ENCODE peak calls at places on chromosomes 16 and 17, in four cellular contexts. T is AG04450, Q is ovary, W is Peyer's patch. E is an unnamed sample. For H3K27me3, the result is how much of the 10 kb centered on the place peaks cover.

GRCh38 chr17:3976675-3977171 is 12.5 kb upstream of the ATP2A3 start:
- DNase-seq in T (no peak), Q (peak), W (no peak), E (peak)

GRCh38 chr17:27206447-27206846 is 87.5 kb upstream of the WSB1 start:
- DNase-seq in T (no peak), Q (no peak), W (no peak), E (no peak)

GRCh38 chr17:48127371-48128051 is 19.9 kb downstream of the SNX11 start:
- DNase-seq in T (no peak), Q (no peak), W (no peak), E (no peak)

GRCh38 chr17:7561589-7562207 is at the start of gene SENP3:
- DNase-seq in T (peak), Q (peak), W (peak), E (peak)

GRCh38 chr16:83701494-83701893 is 106.3 kb upstream of the HSBP1 start:
- DNase-seq in T (peak), Q (no peak), W (no peak), E (no peak)

GRCh38 chr16:64417711-64418227 is 704.1 kb downstream of the CDH11 start:
- DNase-seq in T (no peak), Q (no peak), W (no peak), E (no peak)

GRCh38 chr16:27449434-27450188 is 47.6 kb downstream of the IL21R start:
- DNase-seq in T (no peak), Q (no peak), W (peak), E (no peak)

GRCh38 chr17:28346746-28347246 is 10.5 kb downstream of the POLDIP2 start:
- DNase-seq in T (no peak), Q (peak), W (no peak), E (no peak)

GRCh38 chr17:259341-259976 is 78.0 kb upstream of the DOC2B start:
- DNase-seq in T (no peak), Q (peak), W (peak), E (no peak)

GRCh38 chr17:62641101-62641500 is 13.6 kb downstream of the MRC2 start:
- DNase-seq in T (no peak), Q (peak), W (no peak), E (no peak)

GRCh38 chr17:81400154-81400938 is 5.1 kb downstream of the BAHCC1 start:
- DNase-seq in T (no peak), Q (peak), W (no peak), E (peak)

GRCh38 chr16:66176731-66177130 is 189.8 kb upstream of the CDH5 start:
- DNase-seq in T (no peak), Q (no peak), W (no peak), E (no peak)

GRCh38 chr16:847681-848445 is 47.3 kb upstream of the GNG13 start:
- DNase-seq in T (no peak), Q (no peak), W (no peak), E (no peak)

GRCh38 chr16:58970775-58971174 is 236.7 kb upstream of the GOT2 start:
- DNase-seq in T (no peak), Q (no peak), W (no peak), E (no peak)

GRCh38 chr16:1143761-1144450 is 9.0 kb upstream of the CACNA1H start:
- DNase-seq in T (no peak), Q (peak), W (no peak), E (no peak)

GRCh38 chr17:31054761-31055160 is 40.0 kb upstream of the NF1 start:
- DNase-seq in T (no peak), Q (no peak), W (no peak), E (no peak)

GRCh38 chr17:79806863-79807720 is 10.2 kb upstream of the CBX8 start:
- DNase-seq in T (no peak), Q (no peak), W (no peak), E (no peak)

GRCh38 chr17:28125530-28126382 is 83.3 kb downstream of the NLK start:
- DNase-seq in T (no peak), Q (no peak), W (no peak), E (no peak)

GRCh38 chr17:28958820-28959455 is 7.6 kb upstream of the PHF12 start:
- DNase-seq in T (no peak), Q (peak), W (no peak), E (no peak)

GRCh38 chr17:28563475-28563874 is 7.8 kb downstream of the PIGS start:
- DNase-seq in T (no peak), Q (no peak), W (no peak), E (no peak)

GRCh38 chr17:30780343-30780742 is 44.1 kb downstream of the CRLF3 start:
- DNase-seq in T (no peak), Q (no peak), W (no peak), E (no peak)

GRCh38 chr17:63477471-63478440 is 895 bp downstream of the ACE start:
- DNase-seq in T (no peak), Q (no peak), W (no peak), E (no peak)

GRCh38 chr16:85321856-85322271 is 209.6 kb upstream of the CIBAR2 start:
- DNase-seq in T (peak), Q (peak), W (peak), E (peak)

GRCh38 chr16:57044931-57045693 is 47.3 kb upstream of the CPNE2 start:
- DNase-seq in T (peak), Q (no peak), W (no peak), E (no peak)

GRCh38 chr16:57041182-57042156 is 50.9 kb upstream of the CPNE2 start:
- DNase-seq in T (no peak), Q (no peak), W (peak), E (no peak)

GRCh38 chr16:57043248-57043647 is 49.1 kb upstream of the CPNE2 start:
- DNase-seq in T (no peak), Q (no peak), W (peak), E (no peak)

GRCh38 chr16:57039148-57039812 is 49.9 kb downstream of the NLRC5 start:
- DNase-seq in T (peak), Q (no peak), W (peak), E (no peak)

GRCh38 chr16:57042157-57043111 is 49.9 kb upstream of the CPNE2 start:
- DNase-seq in T (no peak), Q (no peak), W (peak), E (no peak)
- H3K27ac ChIP-seq in T (no peak), Q (no peak), W (peak), E (peak)

GRCh38 chr16:23074423-23074822 is 74.8 kb downstream of the USP31 start:
- DNase-seq in T (no peak), Q (no peak), W (no peak), E (peak)
- TF ChIP-seq CTCF in T (no peak), Q (no peak), W (no peak), E (no peak)

DNA sequence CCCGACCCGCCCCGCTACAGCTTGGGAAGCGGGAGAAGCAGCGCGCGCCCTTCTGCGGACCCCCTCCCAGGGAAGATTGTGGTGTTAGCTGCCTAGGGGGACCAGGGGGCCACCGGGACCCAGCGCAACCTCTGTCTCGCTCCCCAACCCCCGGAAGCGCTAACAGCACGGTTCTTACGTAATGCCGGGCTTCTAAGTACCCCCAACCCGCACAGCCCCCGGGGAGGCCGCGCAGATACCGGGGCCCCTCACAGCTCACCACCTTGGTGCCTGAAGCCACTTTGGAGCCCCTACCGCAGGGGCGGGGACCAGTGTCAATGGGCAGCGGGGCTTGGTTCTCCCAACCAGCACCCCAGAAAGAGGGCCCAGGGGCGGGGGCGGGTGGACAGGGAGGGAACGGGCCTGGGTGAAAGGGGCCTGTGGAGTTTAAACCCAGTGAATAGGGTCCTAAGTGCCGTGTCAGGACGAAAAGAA is 348 bp downstream of the MPP2 start:
- DNase-seq in T (no peak), Q (peak), W (no peak), E (no peak)
- H3K27me3 ChIP-seq in T (under half), Q (under half), W (under half), E (under half)

GRCh38 chr17:74297941-74298340 is 23.9 kb downstream of the DNAI2 start:
- DNase-seq in T (no peak), Q (no peak), W (no peak), E (no peak)
- H3K27ac ChIP-seq in T (no peak), Q (no peak), W (no peak), E (no peak)

GRCh38 chr16:9050102-9050830 is 41.2 kb upstream of the HAPSTR1 start:
- DNase-seq in T (no peak), Q (no peak), W (no peak), E (no peak)
- TF ChIP-seq CTCF in T (peak), Q (no peak), W (no peak), E (no peak)

GRCh38 chr17:36657763-36658490 is 56.5 kb downstream of the MRM1 start:
- DNase-seq in T (no peak), Q (no peak), W (no peak), E (no peak)

GRCh38 chr17:36661688-36662087 is 60.3 kb downstream of the MRM1 start:
- DNase-seq in T (no peak), Q (no peak), W (no peak), E (no peak)

GRCh38 chr17:36657390-36657762 is 56.0 kb downstream of the MRM1 start:
- DNase-seq in T (no peak), Q (no peak), W (no peak), E (no peak)

GRCh38 chr17:36665417-36665816 is 64.0 kb downstream of the MRM1 start:
- DNase-seq in T (no peak), Q (no peak), W (no peak), E (no peak)

DNA sequence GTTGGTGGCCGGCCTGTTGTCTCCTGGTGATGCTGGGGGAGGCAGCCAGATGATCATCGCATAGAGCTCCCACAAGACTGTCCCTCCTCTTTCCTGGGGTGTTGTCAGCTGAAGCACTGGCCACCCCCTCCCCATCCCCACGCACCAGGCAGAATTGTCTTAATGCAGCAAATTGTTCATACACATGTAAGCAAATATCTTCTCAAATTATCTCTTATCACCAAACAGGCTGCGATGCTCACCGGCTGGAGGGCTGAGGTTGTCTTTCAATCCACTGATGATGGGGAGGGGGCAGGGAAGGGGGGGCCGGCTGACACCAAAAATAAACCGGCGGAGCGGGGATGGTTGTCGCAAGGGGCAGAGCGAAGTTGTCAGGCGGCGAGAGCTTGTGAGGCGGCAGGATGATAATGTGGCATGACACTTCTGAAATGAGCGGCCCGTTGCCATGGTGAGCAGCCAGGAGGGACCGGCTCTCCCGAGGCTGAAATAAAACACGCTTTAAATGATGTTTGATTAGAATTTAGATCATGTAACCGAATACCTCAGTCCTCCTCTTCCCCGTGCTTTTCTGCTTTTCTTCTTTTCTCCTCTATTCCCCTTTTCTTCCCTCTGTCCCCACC is 59.8 kb downstream of the MRM1 start:
- DNase-seq in T (no peak), Q (no peak), W (no peak), E (no peak)
- H3K27me3 ChIP-seq in T (half or more), Q (under half), W (under half), E (half or more)

DNA sequence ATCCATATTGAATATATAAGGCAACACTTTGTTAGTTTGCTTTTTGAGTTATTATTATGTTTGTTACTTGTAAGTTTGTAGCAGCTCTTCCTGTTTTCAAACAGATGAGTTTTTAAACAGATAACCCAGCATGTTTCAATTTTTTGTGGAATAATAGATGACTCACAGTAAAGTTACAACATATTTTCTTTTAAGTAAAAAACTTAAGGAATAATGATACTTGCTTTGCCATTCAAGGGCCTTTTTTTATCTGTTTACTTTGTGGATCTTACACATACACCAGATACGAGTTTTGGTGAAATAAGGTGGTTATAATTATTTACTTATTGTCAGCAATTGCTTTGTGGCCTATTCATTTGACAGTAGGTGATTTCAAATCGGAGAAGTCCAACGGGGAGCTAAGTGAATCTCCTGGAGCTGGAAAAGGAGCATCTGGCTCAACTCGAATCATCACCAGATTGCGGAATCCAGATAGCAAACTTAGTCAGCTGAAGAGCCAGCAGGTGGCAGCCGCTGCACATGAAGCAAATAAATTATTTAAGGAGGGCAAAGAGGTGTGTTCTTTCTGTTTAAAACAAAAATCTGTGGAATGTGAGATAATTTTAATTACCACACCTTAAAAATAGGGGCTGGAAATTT is 66.3 kb downstream of the BPTF start:
- DNase-seq in T (peak), Q (no peak), W (no peak), E (no peak)
- H3K27ac ChIP-seq in T (no peak), Q (no peak), W (no peak), E (no peak)